ENCODE peak calls at places on chromosome 3, in eight cellular contexts. C, F, J, Q, D, K, H and G are unnamed samples.

GRCh38 chr3:9760779-9761505 is 8.8 kb downstream of the CAMK1 start:
- DNase-seq in Q (no peak), D (no peak), J (no peak), K (no peak), F (no peak), C (no peak), H (no peak), G (no peak)

GRCh38 chr3:125061170-125061569 is 5.4 kb upstream of the HEG1 start:
- DNase-seq in K (peak), H (no peak), J (peak), Q (peak), C (no peak), D (no peak), F (no peak), G (no peak)

GRCh38 chr3:101453966-101454365 is 59.0 kb downstream of the SENP7 start:
- DNase-seq in H (no peak), K (no peak), C (no peak), F (no peak), J (no peak), D (no peak), Q (no peak), G (no peak)

GRCh38 chr3:63370094-63370493 is 92.0 kb downstream of the SYNPR start:
- DNase-seq in Q (no peak), F (no peak), H (no peak), K (no peak), D (no peak), J (no peak), C (no peak), G (no peak)

GRCh38 chr3:185318136-185318535 is 44.8 kb upstream of the MAP3K13 start:
- DNase-seq in D (no peak), H (no peak), C (no peak), Q (no peak), J (no peak), F (no peak), K (no peak), G (no peak)

GRCh38 chr3:270688-271087 is 74.1 kb downstream of the CHL1 start:
- DNase-seq in F (no peak), D (no peak), H (no peak), C (no peak), Q (no peak), K (no peak), J (no peak), G (no peak)

GRCh38 chr3:134342269-134342668 is 32.0 kb downstream of the AMOTL2 start:
- DNase-seq in J (no peak), H (no peak), Q (peak), F (no peak), C (no peak), D (no peak), K (no peak), G (peak)

GRCh38 chr3:184816654-184817053 is 4.7 kb downstream of the VPS8 start:
- DNase-seq in C (no peak), F (no peak), D (no peak), K (no peak), J (no peak), Q (no peak), H (no peak), G (no peak)

GRCh38 chr3:28853830-28854229 is 427.0 kb upstream of the RBMS3 start:
- DNase-seq in F (no peak), K (no peak), C (no peak), Q (no peak), H (no peak), J (no peak), D (no peak), G (no peak)

GRCh38 chr3:144031938-144032337 is 60.3 kb downstream of the DIPK2A start:
- DNase-seq in H (no peak), D (peak), C (no peak), Q (no peak), F (no peak), K (peak), J (peak), G (no peak)

GRCh38 chr3:115146032-115146417 is 1.1 kb downstream of the ZBTB20 start:
- DNase-seq in Q (no peak), K (peak), H (peak), D (no peak), J (no peak), F (peak), C (no peak), G (peak)

GRCh38 chr3:45688882-45689786 is at the start of gene SACM1L:
- DNase-seq in J (peak), F (peak), Q (peak), K (peak), C (peak), H (peak), D (peak), G (peak)

GRCh38 chr3:55180936-55181535 is 253.2 kb upstream of the LRTM1 start:
- DNase-seq in D (no peak), Q (no peak), J (no peak), F (no peak), H (no peak), C (peak), K (peak), G (no peak)

GRCh38 chr3:30664884-30665283 is 58.5 kb downstream of the TGFBR2 start:
- DNase-seq in H (no peak), Q (no peak), J (no peak), D (no peak), C (no peak), K (no peak), F (no peak), G (no peak)

GRCh38 chr3:69231929-69232437 is 109.6 kb upstream of the LMOD3 start:
- DNase-seq in F (no peak), H (no peak), C (no peak), D (no peak), Q (no peak), J (no peak), K (peak), G (no peak)

GRCh38 chr3:170178631-170179030 is 2.9 kb downstream of the PHC3 start:
- DNase-seq in C (no peak), F (no peak), H (no peak), J (no peak), D (no peak), Q (no peak), K (no peak), G (no peak)

GRCh38 chr3:190435618-190436017 is 14.1 kb downstream of the TMEM207 start:
- DNase-seq in H (no peak), J (no peak), K (no peak), Q (no peak), D (no peak), F (no peak), C (no peak), G (no peak)

GRCh38 chr3:73351423-73352071 is 273.2 kb downstream of the PDZRN3 start:
- DNase-seq in D (no peak), H (no peak), J (peak), F (no peak), C (no peak), K (peak), Q (no peak), G (no peak)

GRCh38 chr3:158768881-158769518 is 32.9 kb upstream of the MFSD1 start:
- DNase-seq in F (no peak), J (peak), Q (no peak), K (no peak), D (no peak), H (no peak), C (no peak), G (peak)

GRCh38 chr3:41893977-41894376 is 67.9 kb downstream of the ULK4 start:
- DNase-seq in K (peak), D (no peak), J (no peak), C (peak), Q (no peak), H (peak), F (no peak), G (peak)

GRCh38 chr3:16663852-16664712 is 58.9 kb upstream of the DAZL start:
- DNase-seq in C (no peak), D (no peak), F (no peak), H (no peak), Q (no peak), J (no peak), K (no peak), G (no peak)

GRCh38 chr3:10764314-10765051 is 51.5 kb upstream of the SLC6A11 start:
- DNase-seq in K (no peak), Q (no peak), C (no peak), H (no peak), F (no peak), D (no peak), J (no peak), G (peak)

GRCh38 chr3:129039271-129040038 is 21.1 kb upstream of the GP9 start:
- DNase-seq in Q (no peak), C (no peak), H (no peak), K (peak), F (no peak), J (no peak), D (peak), G (no peak)

GRCh38 chr3:170154569-170155143 is 26.9 kb downstream of the PHC3 start:
- DNase-seq in F (no peak), D (no peak), Q (no peak), J (no peak), C (no peak), K (no peak), H (no peak), G (no peak)

GRCh38 chr3:170357920-170358854 is 672 bp downstream of the SKIL start:
- DNase-seq in H (no peak), J (peak), C (peak), F (peak), K (peak), D (peak), Q (peak), G (peak)

GRCh38 chr3:71210257-71211002 is 373.1 kb downstream of the FOXP1 start:
- DNase-seq in J (peak), H (no peak), D (no peak), K (peak), Q (no peak), C (peak), F (no peak), G (no peak)

GRCh38 chr3:29555590-29555989 is 274.7 kb downstream of the RBMS3 start:
- DNase-seq in Q (no peak), D (no peak), J (no peak), C (no peak), F (no peak), H (no peak), K (no peak), G (no peak)

GRCh38 chr3:130849111-130849552 is 44.8 kb upstream of the ATP2C1 start:
- DNase-seq in F (peak), C (no peak), H (no peak), J (no peak), K (peak), Q (no peak), D (no peak), G (peak)

GRCh38 chr3:138253609-138254008 is 66.5 kb downstream of the ARMC8 start:
- DNase-seq in H (no peak), C (no peak), F (no peak), K (no peak), J (no peak), D (no peak), Q (no peak), G (no peak)

GRCh38 chr3:14119166-14119510 is 5.5 kb downstream of the CHCHD4 start:
- DNase-seq in J (no peak), C (no peak), H (no peak), K (no peak), D (no peak), Q (no peak), F (no peak), G (no peak)

GRCh38 chr3:112395166-112395894 is 62.4 kb downstream of the CD200 start:
- DNase-seq in K (no peak), Q (no peak), F (no peak), D (no peak), C (no peak), J (no peak), H (no peak), G (no peak)

GRCh38 chr3:114623420-114624046 is 329.7 kb downstream of the TIGIT start:
- DNase-seq in K (no peak), C (no peak), J (no peak), Q (no peak), D (no peak), F (no peak), H (no peak), G (no peak)

GRCh38 chr3:122679467-122680291 is 960 bp upstream of the PARP14 start:
- DNase-seq in Q (no peak), D (no peak), F (peak), C (peak), K (peak), H (no peak), J (peak), G (no peak)

GRCh38 chr3:122681294-122682015 is 816 bp downstream of the PARP14 start:
- DNase-seq in H (no peak), Q (no peak), C (peak), F (no peak), J (peak), D (no peak), K (no peak), G (no peak)

GRCh38 chr3:122679085-122679466 is 1.6 kb upstream of the PARP14 start:
- DNase-seq in C (peak), F (peak), Q (peak), K (peak), D (peak), H (peak), J (peak), G (peak)

GRCh38 chr3:122682016-122682374 is 1.4 kb downstream of the PARP14 start:
- DNase-seq in Q (no peak), F (no peak), D (no peak), J (no peak), C (no peak), H (no peak), K (no peak), G (no peak)

GRCh38 chr3:122680381-122681293 is at the start of gene PARP14:
- DNase-seq in C (peak), J (peak), K (peak), Q (peak), F (peak), D (peak), H (no peak), G (peak)
- TF ChIP-seq POLR2A in C (peak), J (no peak), K (peak), Q (peak), F (peak), D (no peak), H (no peak), G (no peak)

DNA sequence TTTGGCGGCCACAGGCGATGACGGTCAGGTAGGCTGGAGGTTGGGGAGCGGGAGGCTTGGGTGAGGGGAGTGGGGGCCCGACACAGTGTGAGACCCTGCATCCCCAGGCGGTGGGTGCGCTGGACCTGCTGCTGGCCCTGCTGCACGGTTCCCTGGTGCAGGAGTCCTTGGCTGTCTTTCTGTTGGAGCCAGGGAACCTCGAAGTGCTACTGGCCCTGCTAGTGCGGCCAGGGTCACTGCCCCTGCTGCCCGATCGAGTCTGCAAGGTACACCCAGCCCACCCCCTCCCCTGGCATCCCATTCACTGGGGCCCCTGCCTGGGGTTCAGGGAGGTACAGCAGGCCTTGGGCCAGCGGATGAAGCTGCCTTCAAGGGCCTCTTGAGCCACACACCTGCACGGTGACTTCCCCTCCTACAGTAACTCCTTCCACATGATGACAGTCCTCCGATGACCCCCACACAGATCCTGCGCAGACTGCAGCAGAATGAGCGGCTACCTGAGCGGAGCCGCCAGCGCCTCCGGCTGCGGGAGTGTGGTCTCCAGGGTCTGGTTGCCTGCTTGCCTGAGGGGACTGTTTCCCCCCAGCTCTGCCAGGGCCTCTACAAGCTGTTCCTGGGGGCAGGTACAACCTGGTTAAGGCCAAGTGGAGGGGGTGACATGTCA is 19.5 kb downstream of the NBEAL2 start:
- DNase-seq in F (peak), C (no peak), H (no peak), J (no peak), D (peak), Q (no peak), K (no peak), G (no peak)
- TF ChIP-seq CTCF in F (no peak), C (no peak), H (no peak), J (no peak), D (peak), Q (peak), K (no peak), G (no peak)

GRCh38 chr3:52694528-52695189 is 8.8 kb downstream of the GNL3 start:
- DNase-seq in J (no peak), H (no peak), K (no peak), F (no peak), C (no peak), Q (no peak), D (no peak), G (no peak)
- TF ChIP-seq POLR2A in J (no peak), H (no peak), K (no peak), F (no peak), C (peak), Q (no peak), D (no peak), G (no peak)

GRCh38 chr3:166425021-166425420 is 587.8 kb upstream of the BCHE start:
- DNase-seq in F (no peak), H (no peak), D (no peak), C (no peak), J (no peak), K (no peak), Q (no peak), G (no peak)

GRCh38 chr3:166425900-166426611 is 588.8 kb upstream of the BCHE start:
- DNase-seq in K (no peak), C (no peak), D (no peak), F (no peak), H (no peak), Q (no peak), J (no peak), G (no peak)

DNA sequence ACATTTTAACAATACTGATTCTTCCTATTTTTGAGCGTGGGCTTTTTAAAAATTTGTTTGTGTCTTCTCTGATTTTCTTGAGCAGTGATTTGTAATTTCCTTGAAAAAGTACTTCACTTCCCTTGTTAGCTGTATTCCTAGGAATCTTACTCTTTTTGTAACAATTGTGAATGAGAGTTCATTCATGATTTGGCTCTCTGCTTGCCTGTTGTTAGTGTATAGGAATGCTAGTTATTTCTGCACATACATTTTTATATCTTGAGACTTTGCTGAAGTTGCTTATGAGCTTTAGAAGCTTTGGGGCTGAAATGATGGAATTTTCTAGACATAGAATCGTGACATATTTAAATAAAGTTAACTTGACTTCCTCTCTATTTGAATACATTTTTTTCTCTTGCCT is 582.8 kb upstream of the BCHE start:
- DNase-seq in D (no peak), C (no peak), J (no peak), H (no peak), Q (no peak), K (no peak), F (no peak), G (no peak)
- TF ChIP-seq CTCF in D (no peak), C (no peak), J (no peak), H (no peak), Q (no peak), K (no peak), F (no peak), G (no peak)